ENCODE peak calls at places on chromosomes 6 and 20, in five cellular contexts. P is transverse colon; G is A673; Z is CD8-positive, alpha-beta T cell; O is lung. R is an unnamed sample.

GRCh38 chr6:119276211-119276610 is 73.3 kb downstream of the MAN1A1 start:
- DNase-seq in P (no peak), Z (no peak), O (no peak), G (no peak), R (no peak)

GRCh38 chr6:15430181-15430580 is 184.3 kb downstream of the JARID2 start:
- DNase-seq in Z (no peak), O (no peak), G (no peak), P (no peak), R (no peak)

GRCh38 chr6:61977951-61978350 is 308.1 kb downstream of the KHDRBS2 start:
- DNase-seq in Z (no peak), G (no peak), O (no peak), P (no peak), R (no peak)

GRCh38 chr6:124203106-124203811 is 399.6 kb downstream of the NKAIN2 start:
- DNase-seq in O (no peak), G (no peak), Z (no peak), P (no peak), R (no peak)

GRCh38 chr20:3071610-3072529 is at the start of gene OXT:
- DNase-seq in P (peak; percentile 57), G (no peak), Z (peak; percentile 65), O (no peak), R (peak; percentile 20)

GRCh38 chr6:159190460-159190859 is 21.3 kb downstream of the FNDC1 start:
- DNase-seq in Z (no peak), P (no peak), G (no peak), O (no peak), R (no peak)

GRCh38 chr6:3796396-3796795 is 44.9 kb upstream of the PXDC1 start:
- DNase-seq in O (no peak), G (no peak), Z (no peak), P (no peak), R (no peak)

GRCh38 chr20:25541676-25542075 is 43.7 kb downstream of the NINL start:
- DNase-seq in G (no peak), O (no peak), P (no peak), Z (no peak), R (no peak)

GRCh38 chr6:117513174-117513573 is 30.7 kb downstream of the DCBLD1 start:
- DNase-seq in P (no peak), Z (no peak), G (no peak), O (no peak), R (no peak)

GRCh38 chr20:1741309-1742048 is 83.9 kb upstream of the SIRPG start:
- DNase-seq in G (no peak), O (no peak), P (no peak), Z (no peak), R (no peak)

GRCh38 chr6:85062884-85063283 is 298.5 kb upstream of the TBX18 start:
- DNase-seq in O (no peak), Z (no peak), G (no peak), P (no peak), R (no peak)

GRCh38 chr6:107658920-107659879 is 164.9 kb downstream of the SCML4 start:
- DNase-seq in P (no peak), O (no peak), Z (no peak), G (no peak), R (no peak)

GRCh38 chr6:116370717-116371383 is at the start of gene DSE:
- DNase-seq in Z (peak; percentile 36), G (peak; percentile 82), O (peak; percentile 78), P (peak; percentile 78), R (peak; percentile 70)

GRCh38 chr6:41039060-41039998 is at the start of gene UNC5CL:
- DNase-seq in G (peak; percentile 48), P (peak; percentile 73), Z (peak; percentile 43), O (peak; percentile 74), R (peak; percentile 29)

GRCh38 chr20:8148501-8148900 is 16.4 kb downstream of the PLCB1 start:
- DNase-seq in P (no peak), G (no peak), O (no peak), Z (no peak), R (no peak)

GRCh38 chr6:140779991-140780596 is 1352.6 kb upstream of the GJE1 start:
- DNase-seq in G (no peak), P (no peak), O (no peak), Z (no peak), R (no peak)

GRCh38 chr6:16338577-16339262 is 100.3 kb downstream of the GMPR start:
- DNase-seq in O (peak; percentile 49), P (peak; percentile 62), Z (no peak), G (peak; percentile 85), R (peak; percentile 31)

GRCh38 chr20:34708621-34709043 is 4.5 kb downstream of the TP53INP2 start:
- DNase-seq in O (peak; percentile 38), G (peak; percentile 59), Z (peak; percentile 51), P (peak; percentile 72), R (peak; percentile 39)

GRCh38 chr6:43964659-43965570 is 162.3 kb downstream of the MRPL14 start:
- DNase-seq in Z (no peak), O (no peak), P (no peak), G (no peak), R (no peak)

GRCh38 chr20:34703573-34704176 is 469 bp upstream of the TP53INP2 start:
- DNase-seq in O (no peak), Z (no peak), G (peak; percentile 37), P (peak; percentile 58), R (peak; percentile 71)

GRCh38 chr20:35629432-35630145 is 14.0 kb downstream of the SPAG4 start:
- DNase-seq in P (no peak), O (no peak), G (no peak), Z (no peak), R (no peak)

GRCh38 chr6:81241717-81242116 is 510.8 kb downstream of the TENT5A start:
- DNase-seq in O (no peak), G (peak; percentile 73), Z (no peak), P (no peak), R (no peak)

GRCh38 chr20:35008411-35009342 is 53.0 kb downstream of the MYH7B start:
- DNase-seq in Z (no peak), P (peak; percentile 4), G (no peak), O (no peak), R (no peak)

GRCh38 chr6:53829698-53830221 is 35.0 kb downstream of the LRRC1 start:
- DNase-seq in G (no peak), O (no peak), Z (no peak), P (peak; percentile 49), R (no peak)

GRCh38 chr6:165662671-165663282 is at the start of gene PDE10A:
- DNase-seq in Z (no peak), G (peak; percentile 25), O (no peak), P (no peak), R (no peak)

GRCh38 chr6:107115695-107116327 is 496 bp upstream of the BEND3 start:
- DNase-seq in P (peak; percentile 59), G (peak; percentile 76), Z (no peak), O (peak; percentile 39), R (peak; percentile 26)

GRCh38 chr6:101395345-101395744 is 1.8 kb downstream of the GRIK2 start:
- DNase-seq in G (peak; percentile 52), P (no peak), Z (no peak), O (no peak), R (no peak)

DNA sequence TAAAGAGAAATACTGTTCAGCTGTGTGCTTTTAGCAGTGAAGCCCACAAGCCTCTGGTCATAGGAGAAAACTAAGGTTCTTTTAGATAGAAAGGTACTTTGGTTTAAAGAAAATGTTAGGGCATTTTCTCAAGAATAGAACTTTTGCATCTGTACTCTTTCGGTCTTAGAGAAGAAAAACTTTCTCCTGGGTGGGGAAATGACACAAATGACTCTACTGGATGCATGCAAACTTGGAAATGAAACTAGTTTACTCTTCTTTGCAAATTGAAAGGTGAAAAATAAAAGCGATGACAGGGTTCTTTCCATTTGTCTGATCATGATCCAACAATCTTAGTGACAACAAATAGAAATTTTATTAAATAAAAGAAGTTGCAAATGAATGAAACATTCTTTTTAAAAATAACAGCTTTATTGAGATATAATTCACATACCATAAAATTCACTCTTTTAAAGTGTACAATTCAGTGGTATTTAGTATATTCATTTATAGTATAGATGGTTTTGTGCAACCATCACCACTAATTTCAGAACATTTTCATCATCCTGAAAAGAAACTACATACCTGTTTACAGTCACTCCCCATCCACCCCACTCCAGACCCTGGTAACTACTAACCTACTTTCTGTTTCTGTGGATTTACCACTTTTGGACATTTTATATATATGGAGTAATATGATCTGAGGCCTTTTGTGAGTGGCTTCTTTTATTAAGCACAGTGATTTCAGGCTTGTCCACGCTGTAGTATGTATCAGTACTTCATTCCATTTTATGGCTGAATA is 2.3 kb upstream of the TMEM217 start:
- DNase-seq in O (no peak), P (no peak), Z (no peak), G (no peak), R (no peak)
- H3K4me3 ChIP-seq in O (no peak overlapping the region), P (no peak overlapping the region), Z (no peak overlapping the region), G (no peak overlapping the region), R (no peak overlapping the region)

GRCh38 chr20:62893700-62894099 is 32.1 kb upstream of the TCFL5 start:
- DNase-seq in G (no peak), O (no peak), Z (no peak), P (no peak), R (no peak)
- TF ChIP-seq CTCF in G (no peak), O (no peak), Z (no peak), P (no peak), R (peak; percentile 10)

DNA sequence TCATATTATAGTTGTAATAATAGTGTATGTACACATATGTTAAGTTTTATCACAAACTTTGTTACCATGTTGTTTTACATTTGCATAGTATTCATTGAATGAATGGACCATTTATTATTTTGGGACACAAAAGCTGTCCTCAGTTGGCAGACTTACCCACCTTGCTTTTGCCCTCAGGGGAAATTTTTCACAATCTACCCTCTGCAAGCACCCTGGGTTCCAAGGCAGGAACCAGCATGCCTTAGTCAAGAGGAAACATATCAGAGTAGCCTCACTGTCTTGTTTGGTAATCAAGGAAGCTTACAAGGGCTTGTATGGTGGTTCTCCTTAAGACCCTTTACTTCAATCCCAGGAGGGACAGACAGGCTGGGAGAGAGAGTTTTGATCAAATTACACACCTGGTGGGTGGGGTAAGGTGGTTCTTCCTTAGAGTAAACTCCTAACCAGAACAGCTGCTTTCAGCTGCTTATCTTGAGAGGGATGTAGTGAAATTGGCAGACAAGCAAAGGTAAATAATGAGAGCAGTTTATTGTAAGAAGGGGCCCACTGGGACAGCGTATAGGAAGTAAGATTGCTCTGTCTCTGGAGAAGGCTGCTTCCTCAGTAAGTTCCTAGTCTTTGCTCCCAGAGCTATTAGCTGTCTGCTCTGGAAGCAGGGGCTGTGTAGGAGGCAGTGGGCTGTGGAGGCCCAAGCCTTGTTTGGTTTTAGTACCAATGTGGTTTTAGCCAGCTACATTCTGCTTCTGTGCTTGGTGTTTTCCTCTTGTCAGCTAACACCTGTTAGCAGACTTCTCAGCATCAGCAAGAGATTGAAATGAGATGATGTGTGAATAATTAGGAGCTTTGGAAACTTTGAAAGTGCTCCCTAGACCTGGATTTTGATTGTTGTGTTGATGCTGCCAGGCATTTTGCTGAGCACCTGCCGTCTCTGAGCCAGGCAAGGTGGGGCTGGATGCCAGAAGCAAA is 31.1 kb downstream of the BRPF3 start:
- DNase-seq in O (no peak), G (no peak), Z (no peak), P (no peak), R (peak; percentile 52)
- H3K36me3 ChIP-seq in O (peaks cover 37% of the 10 kb centered on the region), G (peaks cover 35% of the 10 kb centered on the region), Z (peaks cover 40% of the 10 kb centered on the region), P (peaks cover 32% of the 10 kb centered on the region), R (peaks cover 21% of the 10 kb centered on the region)

GRCh38 chr6:95819939-95820338 is 195.8 kb upstream of the FUT9 start:
- DNase-seq in P (no peak), G (peak; percentile 26), Z (no peak), O (no peak), R (no peak)
- H3K4me3 ChIP-seq in P (no peak overlapping the region), G (no peak overlapping the region), Z (no peak overlapping the region), O (no peak overlapping the region), R (no peak overlapping the region)